ENCODE peak calls at places on chromosomes 2 and 18, in four cellular contexts. R, E, C and W are unnamed samples.

GRCh38 chr2:236075802-236076201 is 92.4 kb downstream of the GBX2 start:
- DNase-seq in C (no peak), E (no peak), R (no peak), W (no peak)

GRCh38 chr2:144950874-144951560 is 431.1 kb upstream of the ZEB2 start:
- DNase-seq in R (no peak), C (no peak), E (no peak), W (no peak)

GRCh38 chr2:224248944-224249371 is 152.9 kb downstream of the FAM124B start:
- DNase-seq in E (no peak), C (no peak), R (no peak), W (no peak)

GRCh38 chr2:95008311-95008710 is 17.2 kb upstream of the MAL start:
- DNase-seq in E (no peak), C (no peak), R (no peak), W (no peak)

GRCh38 chr18:24396082-24396623 is 1.5 kb downstream of the OSBPL1A start:
- DNase-seq in R (no peak), E (no peak), C (no peak), W (no peak)

GRCh38 chr2:77034460-77034859 is 487.7 kb downstream of the LRRTM4 start:
- DNase-seq in E (no peak), C (no peak), R (no peak), W (no peak)

GRCh38 chr2:195304310-195304709 is 352.7 kb upstream of the SLC39A10 start:
- DNase-seq in E (no peak), R (no peak), C (no peak), W (no peak)

GRCh38 chr18:10826400-10826799 is 300.6 kb downstream of the NAPG start:
- DNase-seq in R (no peak), C (no peak), E (no peak), W (no peak)

GRCh38 chr2:195027947-195028346 is 629.1 kb upstream of the SLC39A10 start:
- DNase-seq in R (no peak), E (no peak), C (no peak), W (no peak)

GRCh38 chr2:64581777-64582539 is 57.8 kb downstream of the AFTPH start:
- DNase-seq in C (no peak), E (no peak), R (no peak), W (no peak)

GRCh38 chr2:230828272-230828961 is 36.3 kb upstream of the ITM2C start:
- DNase-seq in R (no peak), C (no peak), E (no peak), W (no peak)

GRCh38 chr2:54722641-54723299 is 692 bp upstream of the EML6 start:
- DNase-seq in E (no peak), R (no peak), C (no peak), W (no peak)

GRCh38 chr2:18788590-18788989 is 199.2 kb upstream of the NT5C1B start:
- DNase-seq in R (no peak), E (no peak), C (no peak), W (no peak)

GRCh38 chr2:169439900-169440299 is 39.4 kb upstream of the BBS5 start:
- DNase-seq in C (no peak), E (no peak), R (no peak), W (no peak)

GRCh38 chr2:230319211-230319862 is 7.7 kb upstream of the SP140L start:
- DNase-seq in E (no peak), C (no peak), R (no peak), W (no peak)

GRCh38 chr18:71808576-71808975 is 735.6 kb downstream of the CBLN2 start:
- DNase-seq in R (no peak), C (no peak), E (no peak), W (no peak)

GRCh38 chr2:151491496-151491895 is 81.8 kb downstream of the RIF1 start:
- DNase-seq in C (no peak), R (no peak), E (no peak), W (no peak)

GRCh38 chr2:119025013-119025412 is 83.0 kb downstream of the MARCO start:
- DNase-seq in R (no peak), C (no peak), E (no peak), W (no peak)

GRCh38 chr2:219448099-219448775 is 13.6 kb downstream of the SPEG start:
- DNase-seq in E (peak), R (no peak), C (no peak), W (peak)